ENCODE peak calls at places on chromosomes 5 and 9, in five cellular contexts. X is SK-N-SH, V is A549, E is IMR-90, Q is K562. Z is an unnamed sample.

GRCh38 chr5:178467261-178468195 is 122.7 kb downstream of the COL23A1 start:
- DNase-seq in Q (no peak), X (no peak), V (no peak), E (peak; percentile 32), Z (no peak)

GRCh38 chr9:109912082-109912581 is 132.1 kb downstream of the PALM2AKAP2 start:
- DNase-seq in E (peak; percentile 93), X (no peak), V (no peak), Q (no peak), Z (no peak)

GRCh38 chr5:14011089-14012004 is 66.9 kb upstream of the DNAH5 start:
- DNase-seq in Q (peak; percentile 88), X (peak; percentile 93), E (peak; percentile 86), V (peak; percentile 64), Z (no peak)

GRCh38 chr5:144189800-144190429 is 19.2 kb downstream of the KCTD16 start:
- DNase-seq in V (peak; percentile 16), Q (no peak), E (peak; percentile 93), X (peak; percentile 9), Z (peak; percentile 76)

GRCh38 chr5:149129181-149129580 is 12.1 kb upstream of the ABLIM3 start:
- DNase-seq in X (no peak), Q (no peak), E (peak; percentile 59), V (no peak), Z (no peak)

GRCh38 chr5:74816875-74817274 is 49.3 kb downstream of the FAM169A start:
- DNase-seq in E (no peak), V (no peak), Q (no peak), X (no peak), Z (no peak)

GRCh38 chr5:142829821-142830220 is 59.6 kb downstream of the ARHGAP26 start:
- DNase-seq in Q (no peak), E (peak; percentile 26), X (no peak), V (no peak), Z (no peak)

GRCh38 chr9:96425500-96426169 is 7.5 kb upstream of the ZNF367 start:
- DNase-seq in V (no peak), Q (no peak), E (no peak), X (no peak), Z (no peak)

GRCh38 chr5:157271740-157272271 is 5.9 kb downstream of the CYFIP2 start:
- DNase-seq in V (no peak), Q (no peak), X (no peak), E (no peak), Z (peak; percentile 93)

GRCh38 chr9:129069128-129069824 is 11.6 kb upstream of the DOLPP1 start:
- DNase-seq in Q (peak; percentile 86), X (peak; percentile 72), E (no peak), V (no peak), Z (no peak)

DNA sequence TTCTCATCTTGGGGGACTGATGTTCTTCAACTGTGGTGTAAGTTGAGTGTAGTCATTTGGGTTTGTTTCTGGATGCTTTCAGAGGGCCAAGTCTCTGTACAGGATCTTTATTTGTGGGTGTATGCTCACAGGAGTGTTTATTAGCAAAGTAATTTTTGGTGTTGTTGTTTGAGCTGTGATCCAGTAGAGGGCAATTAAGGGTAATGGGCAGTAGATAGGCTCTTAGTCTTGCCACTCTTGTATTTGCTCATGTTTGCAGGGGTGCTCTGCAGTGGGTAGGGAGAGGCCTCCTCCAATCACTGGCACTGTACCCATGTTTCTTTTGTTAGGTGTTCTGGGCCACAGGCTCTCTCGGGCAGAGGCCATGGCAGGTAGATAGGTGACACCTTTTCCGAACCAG is 45.9 kb upstream of the ITGA2 start:
- DNase-seq in X (no peak), Q (no peak), V (no peak), E (no peak), Z (no peak)
- TF ChIP-seq CTCF in X (peak; percentile 15), Q (peak; percentile 15), V (no peak), E (peak; percentile 17), Z (no peak)

GRCh38 chr9:14346826-14347407 is 33.0 kb upstream of the NFIB start:
- DNase-seq in E (no peak), Q (no peak), X (peak; percentile 20), V (no peak), Z (no peak)
- H3K4me3 ChIP-seq in E (no peak overlapping the region), Q (no peak overlapping the region), X (no peak overlapping the region), V (peak overlapping the region; percentile 55), Z (no peak overlapping the region)

DNA sequence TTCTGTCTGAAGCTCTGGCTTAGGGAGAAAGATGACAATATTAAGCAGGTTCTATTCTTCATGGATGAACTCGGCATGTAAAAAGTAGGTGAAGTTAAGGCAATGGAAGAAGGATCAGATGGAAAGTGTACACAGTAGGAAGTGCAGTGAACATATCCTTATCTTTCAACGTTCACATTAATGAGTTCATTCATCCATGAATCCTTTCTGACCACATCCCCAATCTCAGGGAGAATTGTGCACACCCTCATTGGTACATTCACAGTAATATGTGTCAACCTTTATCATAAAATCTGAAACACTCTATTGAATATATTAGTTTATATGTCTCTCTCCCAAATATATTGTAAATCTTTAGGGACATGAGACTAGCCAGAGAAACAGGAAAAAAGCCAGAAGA is 5.5 kb downstream of the GIN1 start:
- DNase-seq in Q (no peak), V (no peak), E (no peak), X (no peak), Z (no peak)
- TF ChIP-seq RCOR1 in Q (peak; percentile 69), V (no peak), E (no peak), X (no peak), Z (no peak)

GRCh38 chr5:73297430-73297829 is 124.4 kb downstream of the TMEM174 start:
- DNase-seq in E (no peak), X (no peak), V (no peak), Q (no peak), Z (no peak)

GRCh38 chr5:73299665-73300435 is 126.9 kb downstream of the TMEM174 start:
- DNase-seq in X (peak; percentile 52), E (peak; percentile 23), Q (no peak), V (no peak), Z (no peak)

GRCh38 chr5:73300520-73301207 is 127.7 kb downstream of the TMEM174 start:
- DNase-seq in X (no peak), E (no peak), Q (no peak), V (no peak), Z (no peak)

GRCh38 chr5:73298251-73299016 is 125.4 kb downstream of the TMEM174 start:
- DNase-seq in Q (no peak), V (no peak), X (no peak), E (peak; percentile 85), Z (no peak)

DNA sequence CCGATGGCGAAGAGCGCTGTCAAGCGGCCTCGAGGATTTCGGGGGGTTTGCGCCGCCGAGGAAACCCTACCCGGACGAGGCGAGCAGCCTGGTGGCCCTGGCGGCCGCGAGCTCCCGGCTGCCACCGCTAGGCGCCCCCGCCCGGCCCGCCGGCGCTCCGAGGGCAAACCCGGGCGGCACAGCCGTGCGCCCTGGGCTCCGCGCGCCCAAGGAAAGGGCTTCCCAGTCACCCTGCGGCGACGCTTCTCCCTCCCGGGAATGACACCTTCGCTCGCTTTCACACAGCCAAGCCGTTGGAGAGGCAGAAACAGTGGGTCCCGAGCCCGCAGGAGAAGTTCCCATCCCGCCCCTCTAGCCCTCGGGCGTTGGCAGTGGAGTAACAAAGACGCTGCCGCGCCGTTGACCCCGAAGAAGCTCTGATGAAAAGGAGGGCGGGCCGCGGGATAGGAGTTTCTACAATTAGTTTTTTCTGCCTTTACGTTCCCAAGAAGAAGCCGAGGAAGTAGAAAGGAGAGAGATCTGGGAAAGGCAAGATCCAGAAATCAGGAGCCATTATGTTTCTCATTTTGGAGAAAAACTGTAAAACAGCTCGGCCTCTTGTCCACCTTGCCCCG is 126.1 kb downstream of the TMEM174 start:
- DNase-seq in X (peak; percentile 82), V (no peak), Q (no peak), E (no peak), Z (no peak)
- TF ChIP-seq CTCF in X (peak; percentile 48), V (no peak), Q (no peak), E (peak; percentile 41), Z (no peak)

GRCh38 chr5:131225282-131225974 is 38.4 kb upstream of the CDC42SE2 start:
- DNase-seq in Q (no peak), X (no peak), V (no peak), E (no peak), Z (no peak)
- H3K4me3 ChIP-seq in Q (no peak overlapping the region), X (no peak overlapping the region), V (no peak overlapping the region), E (no peak overlapping the region), Z (peak overlapping the region; percentile 24)

GRCh38 chr9:12934515-12935301 is 159.9 kb downstream of the LURAP1L start:
- DNase-seq in X (no peak), V (no peak), E (no peak), Q (no peak), Z (no peak)
- TF ChIP-seq RCOR1 in X (no peak), V (no peak), E (no peak), Q (no peak), Z (no peak)

DNA sequence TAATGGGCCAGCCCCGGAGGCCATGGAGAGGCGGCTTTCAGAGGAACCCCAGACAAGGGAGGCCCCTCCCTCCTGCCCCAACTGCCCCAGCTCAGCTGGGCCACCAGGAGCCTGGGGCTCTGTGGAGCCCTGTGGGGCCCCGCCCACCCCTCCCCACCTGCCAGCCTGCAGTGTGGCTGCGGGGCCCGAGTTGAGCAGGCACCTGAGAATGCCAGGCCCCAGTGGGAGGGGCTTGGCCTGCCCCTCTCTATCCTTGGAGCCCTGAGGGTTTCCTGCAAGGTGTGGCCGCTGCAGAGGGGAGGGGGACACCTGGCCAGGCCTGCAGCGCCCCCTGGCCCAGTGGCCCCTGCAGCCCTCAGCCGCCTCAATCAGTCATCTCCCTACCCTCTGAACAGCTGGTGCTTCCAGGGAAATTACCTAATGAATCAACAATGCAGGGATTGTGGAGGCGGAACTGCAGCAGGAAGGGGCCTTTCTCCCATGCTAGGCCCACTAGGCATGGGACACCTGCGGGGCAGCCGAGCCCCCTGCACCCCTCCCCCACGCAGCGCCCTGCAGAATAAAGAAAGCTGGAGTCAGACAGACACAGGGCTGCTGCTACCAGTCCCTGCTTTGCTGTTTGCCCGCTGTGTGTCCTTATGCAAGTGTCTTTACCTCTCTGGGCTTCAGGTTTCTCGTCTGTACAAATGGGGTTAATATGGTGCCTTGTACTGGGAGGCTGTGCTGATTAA is 48.0 kb downstream of the LMX1B start:
- DNase-seq in E (peak; percentile 6), X (no peak), Q (peak; percentile 31), V (no peak), Z (no peak)
- TF ChIP-seq CTCF in E (no peak), X (no peak), Q (no peak), V (no peak), Z (no peak)

Z was measured in GM12878.